ENCODE peak calls at places on chromosomes 2 and 18, in nine cellular contexts. W is K562, J is upper lobe of left lung, Q is HCT116, Z is suprapubic skin, C is breast epithelium, T is spleen, A is HepG2, Y is endothelial cell of umbilical vein. O is an unnamed sample. For H3K4me1, the result is how much of the 10 kb centered on the place peaks cover.

GRCh38 chr18:61474918-61475317 is 141.7 kb downstream of the CDH20 start:
- DNase-seq in J (no peak), T (no peak), Q (no peak), Z (no peak), W (no peak), Y (no peak), C (no peak), A (no peak), O (no peak)

GRCh38 chr2:171521361-171522056 is 765 bp upstream of the CYBRD1 start:
- DNase-seq in J (no peak), T (no peak), A (no peak), Y (peak), W (no peak), Z (no peak), Q (no peak), C (no peak), O (no peak)

GRCh38 chr2:71216501-71216900 is 10.4 kb downstream of the PAIP2B start:
- DNase-seq in A (no peak), C (no peak), Y (no peak), J (no peak), W (no peak), Q (peak), Z (no peak), T (no peak), O (no peak)

GRCh38 chr2:62938126-62938525 is 112.5 kb upstream of the OTX1 start:
- DNase-seq in C (no peak), T (no peak), J (no peak), Q (no peak), W (no peak), Z (no peak), A (no peak), Y (no peak), O (no peak)

GRCh38 chr2:119734051-119734450 is 25.7 kb upstream of the PTPN4 start:
- DNase-seq in A (no peak), J (no peak), T (no peak), Y (no peak), C (no peak), W (no peak), Z (no peak), Q (no peak), O (no peak)

GRCh38 chr2:209973328-209973727 is 29.1 kb upstream of the RPE start:
- DNase-seq in Y (no peak), A (no peak), W (no peak), J (no peak), C (no peak), Q (no peak), Z (no peak), T (no peak), O (no peak)

GRCh38 chr2:48707466-48707865 is 48.1 kb downstream of the LHCGR start:
- DNase-seq in Q (no peak), W (no peak), Z (no peak), C (no peak), T (no peak), A (peak), Y (no peak), J (no peak), O (no peak)

GRCh38 chr2:119491776-119492525 is 32.3 kb downstream of the SCTR start:
- DNase-seq in T (no peak), J (no peak), Q (peak), A (peak), Z (peak), Y (peak), C (no peak), W (no peak), O (peak)

GRCh38 chr2:15265889-15266288 is 295.2 kb downstream of the NBAS start:
- DNase-seq in J (no peak), Q (no peak), A (no peak), C (no peak), Z (no peak), W (no peak), Y (no peak), T (no peak), O (no peak)

GRCh38 chr2:219772697-219773096 is 145.3 kb downstream of the SLC4A3 start:
- DNase-seq in T (no peak), J (no peak), A (no peak), Q (no peak), W (no peak), C (no peak), Y (no peak), Z (no peak), O (no peak)

GRCh38 chr2:189143930-189144329 is 35.6 kb downstream of the COL5A2 start:
- DNase-seq in A (no peak), Z (no peak), Q (no peak), J (no peak), C (no peak), Y (no peak), T (no peak), W (no peak), O (no peak)

GRCh38 chr2:127826047-127826446 is 15.1 kb upstream of the WDR33 start:
- DNase-seq in W (no peak), J (no peak), C (no peak), Y (no peak), Z (no peak), T (no peak), A (no peak), Q (no peak), O (no peak)

GRCh38 chr2:127818794-127819425 is 7.9 kb upstream of the WDR33 start:
- DNase-seq in A (no peak), C (no peak), Q (no peak), J (no peak), Y (no peak), Z (no peak), W (no peak), T (no peak), O (no peak)

GRCh38 chr2:127814677-127815076 is 3.7 kb upstream of the WDR33 start:
- DNase-seq in Y (no peak), Z (no peak), T (no peak), J (no peak), C (no peak), Q (no peak), A (no peak), W (no peak), O (no peak)

GRCh38 chr2:127820080-127820668 is 9.2 kb upstream of the WDR33 start:
- DNase-seq in A (no peak), J (no peak), C (no peak), T (no peak), Q (peak), Y (no peak), W (no peak), Z (no peak), O (no peak)
- H3K4me1 ChIP-seq in A (under half), J (under half), C (under half), T (under half), Q (under half), Y (under half), W (under half), Z (under half), O (under half)

GRCh38 chr2:99200232-99200631 is 19.2 kb downstream of the MRPL30 start:
- DNase-seq in J (no peak), Z (no peak), T (no peak), Y (no peak), Q (no peak), W (no peak), C (no peak), A (no peak), O (no peak)

GRCh38 chr2:99205491-99205890 is 24.5 kb downstream of the MRPL30 start:
- DNase-seq in Q (no peak), A (no peak), Z (no peak), W (no peak), C (no peak), Y (no peak), T (no peak), J (no peak), O (no peak)

GRCh38 chr2:99198103-99198841 is 17.3 kb downstream of the MRPL30 start:
- DNase-seq in Y (no peak), Q (no peak), Z (no peak), C (no peak), A (no peak), J (no peak), W (no peak), T (no peak), O (no peak)

GRCh38 chr2:99201959-99202678 is 21.1 kb downstream of the MRPL30 start:
- DNase-seq in W (peak), T (no peak), J (no peak), Y (no peak), A (no peak), Q (no peak), C (no peak), Z (no peak), O (no peak)
- TF ChIP-seq CTCF in W (peak), T (no peak), J (no peak), Y (no peak), A (no peak), Q (peak), C (no peak), Z (no peak), O (no peak)

DNA sequence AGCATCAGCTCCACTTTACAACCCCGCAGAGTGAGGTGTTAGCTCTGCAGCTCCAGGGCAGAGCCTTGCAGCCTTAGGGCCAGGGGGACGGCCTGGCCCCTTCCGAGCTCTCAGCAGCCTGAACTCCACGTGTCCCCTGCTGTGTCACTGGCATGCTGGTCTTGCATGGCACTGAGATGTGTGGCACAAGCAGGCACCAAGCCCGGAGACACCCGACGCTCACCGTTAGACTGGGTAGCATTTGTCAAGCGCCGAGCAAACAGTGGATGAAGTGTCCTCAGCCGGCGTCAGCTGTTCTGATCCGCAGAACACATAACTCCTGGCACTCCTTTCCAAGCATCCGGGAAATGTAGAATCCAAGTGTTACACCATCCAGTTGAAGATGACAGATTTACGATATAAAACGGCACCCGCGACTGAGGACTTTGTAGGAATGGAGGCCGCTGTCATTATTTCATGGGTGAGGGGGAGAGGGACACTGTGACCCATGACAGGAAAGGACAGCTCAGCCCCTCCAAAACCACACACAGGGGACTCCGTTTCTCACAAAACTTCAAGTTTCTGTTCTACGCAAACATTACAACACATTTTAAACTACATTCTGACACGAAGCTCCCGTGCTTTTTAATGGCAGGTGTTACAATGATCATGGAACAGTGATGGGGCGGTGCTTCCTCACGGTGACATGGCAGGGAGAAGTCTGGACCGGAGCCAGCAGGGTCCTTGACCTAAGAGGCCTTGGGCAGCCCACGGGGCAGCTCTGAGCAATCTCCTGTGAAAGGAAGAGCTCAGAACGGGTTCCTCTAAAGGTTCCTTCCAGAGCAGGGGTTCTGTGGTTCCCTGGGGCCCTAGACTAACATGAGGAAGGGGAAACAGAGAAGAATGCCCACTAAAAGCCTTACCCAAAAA is 89.4 kb downstream of the HDAC4 start:
- DNase-seq in J (no peak), A (no peak), Y (no peak), Z (peak), W (no peak), Q (no peak), T (peak), C (no peak), O (peak)
- TF ChIP-seq POLR2AphosphoS5 in J (peak), A (no peak), Y (no peak), Z (peak), W (no peak), Q (no peak), T (no peak), C (no peak), O (no peak)

GRCh38 chr2:65057391-65058052 is 1.3 kb downstream of the CEP68 start:
- DNase-seq in Y (peak), Z (no peak), A (peak), Q (no peak), W (no peak), T (no peak), J (no peak), C (no peak), O (no peak)
- H3K4me1 ChIP-seq in Y (under half), Z (half or more), A (half or more), Q (under half), W (under half), T (half or more), J (under half), C (under half), O (half or more)

GRCh38 chr2:178804791-178805190 is 2.4 kb downstream of the TTN start:
- DNase-seq in Y (no peak), W (peak), Z (no peak), C (no peak), Q (peak), T (no peak), A (peak), J (no peak), O (no peak)

GRCh38 chr2:178811045-178811444 is 3.8 kb upstream of the TTN start:
- DNase-seq in W (no peak), C (no peak), Q (no peak), Z (no peak), Y (no peak), A (no peak), T (no peak), J (no peak), O (no peak)

GRCh38 chr2:178810422-178810821 is 3.2 kb upstream of the TTN start:
- DNase-seq in A (no peak), Y (no peak), Q (no peak), J (no peak), Z (no peak), W (no peak), C (no peak), T (no peak), O (no peak)

GRCh38 chr2:178807227-178808008 is at the start of gene TTN:
- DNase-seq in Z (no peak), A (no peak), C (no peak), T (no peak), J (no peak), W (no peak), Y (no peak), Q (no peak), O (no peak)

GRCh38 chr2:178806543-178806942 is 680 bp downstream of the TTN start:
- DNase-seq in Y (no peak), Z (no peak), A (no peak), C (no peak), T (no peak), Q (no peak), W (no peak), J (no peak), O (no peak)
- TF ChIP-seq CTCF in Y (no peak), Z (no peak), A (no peak), C (no peak), T (no peak), Q (no peak), W (no peak), J (no peak), O (no peak)

DNA sequence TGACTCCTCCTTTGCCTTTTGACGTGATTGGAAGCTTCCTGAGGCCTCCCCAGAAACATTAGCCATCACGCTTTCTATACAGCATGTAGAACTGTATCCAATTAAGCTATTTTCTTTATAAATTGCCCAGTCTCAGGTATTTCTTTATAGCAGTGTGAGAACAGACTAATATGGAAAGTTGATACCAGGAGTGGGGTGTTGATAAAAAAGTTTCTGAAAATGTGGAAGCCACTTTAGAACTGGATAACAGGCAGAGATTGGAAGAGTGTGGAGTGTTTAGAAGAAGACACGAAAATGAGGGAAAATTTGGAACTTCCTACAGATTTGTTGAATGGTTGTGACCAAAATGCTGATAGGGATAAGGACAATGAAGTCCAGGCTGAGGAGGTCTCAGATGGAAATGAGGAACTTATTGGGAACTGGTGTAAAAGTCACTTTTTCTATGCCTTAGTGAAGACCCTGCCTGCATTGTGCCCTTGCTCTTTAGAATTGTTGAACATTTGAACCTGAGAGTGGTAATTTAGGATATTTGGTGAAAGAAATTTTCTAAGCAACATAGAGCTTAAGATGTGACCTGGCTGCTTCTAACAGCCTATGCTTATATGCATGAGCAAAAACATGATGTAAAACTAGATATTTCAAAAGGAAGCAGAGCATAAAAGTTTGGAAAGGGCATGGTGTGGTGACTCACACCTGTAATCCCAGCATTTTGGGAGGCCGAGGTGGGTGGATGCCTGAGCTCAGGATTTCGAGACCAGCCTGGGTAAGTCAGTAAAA is 969.7 kb downstream of the DSC3 start:
- DNase-seq in C (no peak), A (no peak), W (no peak), Z (no peak), J (no peak), Y (no peak), Q (no peak), T (no peak), O (no peak)
- TF ChIP-seq POLR2AphosphoS5 in C (no peak), A (no peak), W (no peak), Z (no peak), J (no peak), Y (no peak), Q (no peak), T (no peak), O (no peak)

DNA sequence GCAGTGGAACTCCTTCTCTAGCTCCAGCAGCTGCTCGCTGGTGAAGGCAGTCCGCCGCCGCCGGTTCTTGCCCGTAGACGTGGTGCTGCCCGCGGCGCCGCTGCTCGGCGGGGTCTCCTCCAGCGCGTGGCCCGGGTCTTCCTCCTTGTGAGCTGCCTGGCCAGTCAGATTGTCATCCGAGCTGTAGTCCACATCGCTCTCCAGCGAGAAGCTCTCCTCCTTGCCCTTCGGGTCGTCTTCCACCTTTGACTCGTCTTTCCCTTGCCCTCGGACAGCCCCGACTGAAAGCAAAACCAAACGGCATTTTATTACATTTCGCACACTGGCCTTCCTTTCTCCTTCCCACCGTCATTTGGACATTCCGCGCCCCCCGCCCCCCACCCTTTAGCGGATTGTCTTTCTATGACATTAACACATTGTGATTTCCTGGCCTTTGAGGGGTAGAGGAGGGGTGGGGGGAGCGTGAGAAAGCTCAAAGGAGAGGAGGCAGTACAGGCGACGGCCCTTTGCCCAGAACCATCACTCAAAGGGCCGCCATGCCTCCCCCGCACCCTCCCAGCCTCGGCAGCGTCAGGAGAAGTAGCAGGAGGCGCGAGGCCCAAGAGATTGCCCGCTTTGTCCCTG is 1.9 kb downstream of the GBX2 start:
- DNase-seq in A (no peak), Q (no peak), Y (no peak), W (no peak), J (peak), T (peak), Z (no peak), C (no peak), O (no peak)
- H3K4me1 ChIP-seq in A (under half), Q (under half), Y (under half), W (under half), J (under half), T (under half), Z (half or more), C (under half), O (under half)

GRCh38 chr2:74002515-74003391 is 18.0 kb downstream of the TET3 start:
- DNase-seq in C (peak), Y (peak), J (peak), W (peak), Q (no peak), Z (no peak), A (peak), T (peak), O (peak)
- TF ChIP-seq CTCF in C (no peak), Y (peak), J (no peak), W (no peak), Q (no peak), Z (no peak), A (peak), T (peak), O (no peak)

GRCh38 chr2:240284503-240285259 is 144.2 kb upstream of the OTOS start:
- DNase-seq in J (no peak), W (no peak), Z (no peak), T (no peak), Q (no peak), A (no peak), C (no peak), Y (no peak), O (no peak)

GRCh38 chr2:240278661-240279060 is 138.2 kb upstream of the OTOS start:
- DNase-seq in Y (no peak), A (no peak), T (no peak), Q (no peak), C (no peak), W (no peak), J (no peak), Z (no peak), O (no peak)

GRCh38 chr2:240277073-240277806 is 136.8 kb upstream of the OTOS start:
- DNase-seq in A (no peak), T (no peak), Q (no peak), Z (no peak), J (no peak), Y (no peak), C (no peak), W (no peak), O (peak)

GRCh38 chr2:240277807-240278522 is 137.5 kb upstream of the OTOS start:
- DNase-seq in Y (no peak), T (no peak), C (no peak), Q (no peak), Z (no peak), A (no peak), W (no peak), J (no peak), O (no peak)

DNA sequence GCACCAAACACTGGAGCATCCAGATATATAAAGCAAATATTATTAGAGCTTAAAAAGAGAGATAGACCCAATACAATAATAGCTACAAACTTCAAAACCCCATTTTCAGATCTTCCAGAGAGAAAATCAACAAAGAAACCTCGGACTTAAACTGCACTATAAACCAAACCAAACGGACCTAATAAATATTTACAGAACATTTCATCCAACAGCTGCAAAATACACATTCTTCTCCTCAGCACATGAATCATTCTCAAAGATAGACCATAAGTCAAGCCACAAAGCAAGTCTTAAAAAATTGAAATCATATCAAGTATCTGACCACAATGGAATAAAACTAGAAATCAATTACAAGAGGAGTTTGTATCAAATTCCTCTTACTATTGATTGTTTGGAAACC is 140.2 kb upstream of the OTOS start:
- DNase-seq in T (no peak), Y (no peak), A (no peak), Z (no peak), W (no peak), Q (no peak), J (no peak), C (no peak), O (no peak)
- TF ChIP-seq POLR2AphosphoS5 in T (no peak), Y (no peak), A (no peak), Z (no peak), W (no peak), Q (no peak), J (no peak), C (no peak), O (no peak)

O was measured in stomach.